ENCODE peak calls at places on chromosomes 11 and 22, in seven cellular contexts. H is PC-3; E is kidney; D is effector memory CD4-positive, alpha-beta T cell; S is GM23338; R is lower lobe of right lung; X is MM.1S. N is an unnamed sample. For H3K4me1, the result is how much of the 10 kb centered on the place peaks cover.

GRCh38 chr11:114091791-114092397 is 32.4 kb downstream of the ZBTB16 start:
- DNase-seq in H (no peak), E (no peak), D (no peak), S (no peak), R (no peak), X (no peak), N (no peak)

GRCh38 chr11:10858505-10859360 is 880 bp upstream of the ZBED5 start:
- DNase-seq in H (peak), E (peak), D (peak), S (peak), R (peak), X (peak), N (peak)

GRCh38 chr22:24801906-24802504 is 4.0 kb upstream of the SGSM1 start:
- DNase-seq in H (no peak), E (no peak), D (no peak), S (no peak), R (no peak), X (no peak), N (no peak)

GRCh38 chr11:47766363-47767227 is 546 bp downstream of the FNBP4 start:
- DNase-seq in H (peak), E (peak), D (peak), S (peak), R (peak), X (peak), N (peak)

GRCh38 chr11:44445500-44446340 is 119.7 kb upstream of the CD82 start:
- DNase-seq in H (peak), E (no peak), D (no peak), S (peak), R (no peak), X (no peak), N (no peak)

GRCh38 chr11:13384837-13385417 is 78.1 kb downstream of the BTBD10 start:
- DNase-seq in H (peak), E (no peak), D (no peak), S (peak), R (no peak), X (peak), N (no peak)

GRCh38 chr11:59707371-59707770 is 6.3 kb downstream of the OR10V1 start:
- DNase-seq in H (no peak), E (no peak), D (no peak), S (no peak), R (no peak), X (no peak), N (no peak)

GRCh38 chr11:120216426-120217102 is 5.7 kb downstream of the OAF start:
- DNase-seq in H (no peak), E (peak), D (no peak), S (no peak), R (no peak), X (no peak), N (no peak)

GRCh38 chr11:69956669-69957190 is 121.4 kb upstream of the ANO1 start:
- DNase-seq in H (no peak), E (peak), D (no peak), S (no peak), R (no peak), X (no peak), N (no peak)

GRCh38 chr11:134361661-134362060 is 29.9 kb downstream of the GLB1L2 start:
- DNase-seq in H (no peak), E (peak), D (no peak), S (peak), R (no peak), X (no peak), N (no peak)

GRCh38 chr11:29018631-29019030 is 910.4 kb downstream of the METTL15 start:
- DNase-seq in H (peak), E (no peak), D (no peak), S (no peak), R (no peak), X (no peak), N (no peak)

GRCh38 chr22:27641049-27641790 is 160.3 kb downstream of the MN1 start:
- DNase-seq in H (no peak), E (no peak), D (no peak), S (no peak), R (no peak), X (no peak), N (no peak)

GRCh38 chr22:42022162-42022847 is 23.7 kb downstream of the WBP2NL start:
- DNase-seq in H (peak), E (no peak), D (no peak), S (no peak), R (no peak), X (peak), N (no peak)

GRCh38 chr22:37479196-37479595 is 7.0 kb downstream of the MFNG start:
- DNase-seq in H (no peak), E (no peak), D (no peak), S (no peak), R (no peak), X (no peak), N (no peak)

GRCh38 chr11:130546901-130547694 is 98.7 kb downstream of the ADAMTS15 start:
- DNase-seq in H (no peak), E (no peak), D (no peak), S (no peak), R (no peak), X (no peak), N (no peak)

GRCh38 chr22:46590334-46590733 is 29.9 kb upstream of the GRAMD4 start:
- DNase-seq in H (no peak), E (peak), D (no peak), S (no peak), R (peak), X (no peak), N (no peak)

GRCh38 chr11:45927332-45927683 is 4.9 kb downstream of the LARGE2 start:
- DNase-seq in H (no peak), E (peak), D (no peak), S (no peak), R (no peak), X (no peak), N (no peak)

GRCh38 chr11:82267186-82267585 is 466.5 kb downstream of the FAM181B start:
- DNase-seq in H (peak), E (no peak), D (no peak), S (no peak), R (no peak), X (no peak), N (no peak)

GRCh38 chr11:122360875-122361274 is 244.9 kb upstream of the BLID start:
- DNase-seq in H (peak), E (no peak), D (no peak), S (no peak), R (no peak), X (no peak), N (no peak)

GRCh38 chr11:64244966-64245365 is 1.8 kb downstream of the PPP1R14B start:
- DNase-seq in H (no peak), E (no peak), D (no peak), S (no peak), R (no peak), X (no peak), N (no peak)
- H3K27ac ChIP-seq in H (peak), E (peak), D (peak), S (no peak), R (peak), X (peak), N (peak)

DNA sequence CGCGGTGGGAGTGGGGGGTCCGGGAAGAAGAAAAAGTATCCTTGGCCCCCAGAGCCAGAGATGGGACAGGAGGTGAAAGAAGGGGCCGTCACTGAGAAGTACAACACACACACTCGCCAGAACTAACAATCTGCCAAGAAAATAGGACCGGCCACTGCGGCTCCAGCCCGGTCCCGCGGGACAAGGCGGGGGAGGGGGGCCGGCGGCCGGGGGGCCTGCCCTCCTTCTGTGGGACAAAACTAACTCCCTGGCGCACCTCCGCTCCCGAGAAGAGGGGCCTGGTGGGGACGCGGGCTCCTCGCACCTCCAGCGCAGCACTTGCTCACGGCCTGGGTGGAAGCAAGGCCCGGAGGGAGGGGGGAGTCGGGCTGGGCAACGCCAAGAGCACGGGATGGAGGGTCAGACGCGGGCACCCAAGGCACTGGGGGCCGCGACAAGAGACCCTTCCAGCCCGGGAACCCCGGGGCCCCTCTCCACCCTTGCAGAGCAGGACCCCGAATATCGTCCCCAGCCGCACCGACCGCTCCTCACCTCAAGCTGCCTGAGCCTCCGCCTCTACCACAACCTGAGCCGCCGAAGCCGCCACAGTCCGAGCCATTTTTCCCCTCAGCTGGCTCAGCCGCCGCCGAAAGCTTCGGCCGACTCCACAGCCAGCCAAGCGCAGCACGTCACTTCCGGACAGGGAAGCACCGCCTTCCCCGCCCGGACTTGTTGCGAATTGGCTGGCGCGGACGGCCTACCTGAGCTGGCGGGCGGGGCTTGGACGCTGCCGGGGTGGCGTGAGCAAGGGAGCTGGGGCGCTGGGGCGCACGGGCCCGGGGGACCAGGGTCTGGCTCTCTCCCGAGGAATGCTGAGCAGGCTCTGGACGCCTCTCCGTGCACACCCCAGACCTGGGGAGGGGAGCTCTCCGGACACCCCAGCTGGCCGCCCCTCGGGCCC is at the start of gene PIK3C2A:
- DNase-seq in H (peak), E (peak), D (peak), S (peak), R (peak), X (peak), N (peak)
- H3K4me1 ChIP-seq in H (under half), E (under half), D (under half), S (under half), R (under half), X (under half), N (under half)

DNA sequence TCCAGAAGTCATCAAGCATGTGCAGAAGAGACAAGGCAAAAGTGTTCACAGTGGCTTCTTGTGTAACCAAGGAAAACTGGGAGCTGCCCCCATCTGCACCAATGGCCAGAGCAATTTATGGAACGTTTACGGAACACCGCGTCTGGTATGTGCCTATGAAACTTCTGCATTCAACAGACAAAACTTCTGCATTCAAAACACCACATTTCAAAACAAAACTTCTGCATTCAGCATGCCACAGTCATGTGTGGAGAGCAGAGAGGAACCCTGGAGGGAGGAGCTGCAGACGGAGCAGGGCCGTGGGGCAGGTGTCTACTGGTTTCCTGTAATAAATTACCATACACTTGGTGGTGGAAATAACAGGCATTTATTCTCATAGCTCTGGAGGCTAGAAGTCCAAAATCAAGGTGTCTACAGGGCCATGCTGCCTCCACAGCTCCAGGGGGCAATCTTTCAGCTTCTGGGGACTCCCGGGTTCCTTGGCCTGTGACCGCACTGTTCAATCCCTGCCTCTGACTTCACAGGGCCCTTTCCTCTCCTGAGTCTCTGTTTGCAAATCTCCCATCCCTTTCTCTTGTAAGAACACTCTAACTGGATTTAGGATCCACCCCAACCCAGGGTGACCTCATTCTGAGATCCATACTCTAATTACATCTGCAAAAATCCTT is 32.2 kb downstream of the RPL3 start:
- DNase-seq in H (no peak), E (no peak), D (no peak), S (no peak), R (peak), X (peak), N (no peak)
- H3K27ac ChIP-seq in H (no peak), E (peak), D (no peak), S (no peak), R (peak), X (peak), N (peak)

DNA sequence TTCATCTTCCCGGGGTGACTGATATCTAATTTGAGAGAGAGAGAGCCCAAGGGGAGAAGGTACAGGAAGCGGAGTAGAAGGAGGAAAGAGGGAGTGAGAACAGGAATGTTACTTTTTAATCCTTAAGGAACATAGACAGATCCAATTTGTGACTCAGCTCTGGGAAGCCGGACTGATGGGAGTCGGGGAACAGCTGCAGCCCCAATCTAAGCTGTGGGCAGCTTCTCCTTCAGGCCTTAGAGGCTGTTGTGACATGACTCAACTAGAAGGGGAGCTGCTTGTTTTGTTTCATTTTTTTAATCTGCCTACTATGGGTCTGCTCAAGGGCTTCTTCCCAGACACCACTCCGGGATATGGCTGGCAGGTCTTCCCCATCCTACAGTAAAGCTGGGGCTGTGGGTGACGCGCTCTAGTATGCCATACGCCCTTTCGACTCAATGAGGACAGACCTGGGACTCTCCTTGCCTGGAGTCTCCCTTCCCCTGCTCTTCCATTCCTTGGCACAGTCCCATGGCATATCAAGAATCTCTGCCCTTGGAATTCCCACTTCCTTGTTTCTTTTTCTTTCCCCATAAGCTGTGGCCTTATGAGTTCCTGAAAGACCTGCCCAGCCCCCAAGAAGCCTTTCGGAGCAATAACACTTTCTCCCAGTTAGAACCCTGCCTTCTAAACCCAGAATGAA is 103.3 kb upstream of the AKIP1 start:
- DNase-seq in H (no peak), E (peak), D (no peak), S (no peak), R (no peak), X (no peak), N (no peak)
- H3K4me1 ChIP-seq in H (under half), E (under half), D (under half), S (under half), R (half or more), X (under half), N (under half)

GRCh38 chr22:20109411-20110358 is 6.2 kb upstream of the RANBP1 start:
- DNase-seq in H (no peak), E (peak), D (no peak), S (no peak), R (peak), X (no peak), N (no peak)

GRCh38 chr22:20112623-20113511 is 3.0 kb upstream of the RANBP1 start:
- DNase-seq in H (no peak), E (peak), D (no peak), S (no peak), R (peak), X (no peak), N (no peak)

GRCh38 chr22:20111689-20112622 is 3.9 kb upstream of the RANBP1 start:
- DNase-seq in H (no peak), E (peak), D (no peak), S (no peak), R (peak), X (no peak), N (no peak)

GRCh38 chr22:20110359-20110985 is 5.4 kb upstream of the RANBP1 start:
- DNase-seq in H (no peak), E (peak), D (no peak), S (no peak), R (no peak), X (no peak), N (no peak)

GRCh38 chr22:20111045-20111688 is 4.7 kb upstream of the RANBP1 start:
- DNase-seq in H (peak), E (peak), D (no peak), S (peak), R (peak), X (no peak), N (no peak)
- H3K27ac ChIP-seq in H (no peak), E (no peak), D (no peak), S (peak), R (no peak), X (no peak), N (no peak)

DNA sequence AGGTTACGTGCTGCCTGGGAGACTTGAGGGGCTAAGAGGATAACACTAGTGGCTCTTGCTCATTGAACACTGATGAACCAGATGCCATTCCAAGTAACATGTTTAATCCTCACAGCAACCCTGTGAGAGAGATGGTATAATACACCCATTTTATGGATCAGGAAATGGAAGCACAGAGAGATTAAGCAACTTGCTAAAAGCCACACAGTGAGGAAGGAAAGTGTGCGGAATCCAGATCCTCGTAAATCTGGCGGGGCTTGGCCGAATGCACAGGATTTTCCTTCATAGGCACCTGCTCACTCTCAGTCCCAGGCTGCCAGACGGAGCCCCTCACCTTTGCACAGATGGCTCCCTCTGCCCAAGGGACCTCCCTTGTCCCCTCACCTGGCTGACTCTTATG is 7.7 kb upstream of the FOSL1 start:
- DNase-seq in H (no peak), E (no peak), D (no peak), S (no peak), R (no peak), X (no peak), N (no peak)
- H3K4me1 ChIP-seq in H (half or more), E (under half), D (under half), S (under half), R (under half), X (under half), N (under half)

GRCh38 chr22:39301926-39302325 is 17.5 kb downstream of the RPL3 start:
- DNase-seq in H (no peak), E (no peak), D (no peak), S (no peak), R (no peak), X (no peak), N (no peak)

GRCh38 chr22:39299829-39300178 is 19.6 kb downstream of the RPL3 start:
- DNase-seq in H (no peak), E (no peak), D (no peak), S (peak), R (no peak), X (no peak), N (no peak)

GRCh38 chr22:39301108-39301507 is 18.3 kb downstream of the RPL3 start:
- DNase-seq in H (no peak), E (no peak), D (no peak), S (no peak), R (no peak), X (no peak), N (no peak)

GRCh38 chr22:39298194-39298987 is 21.0 kb downstream of the RPL3 start:
- DNase-seq in H (no peak), E (no peak), D (no peak), S (no peak), R (no peak), X (no peak), N (no peak)

DNA sequence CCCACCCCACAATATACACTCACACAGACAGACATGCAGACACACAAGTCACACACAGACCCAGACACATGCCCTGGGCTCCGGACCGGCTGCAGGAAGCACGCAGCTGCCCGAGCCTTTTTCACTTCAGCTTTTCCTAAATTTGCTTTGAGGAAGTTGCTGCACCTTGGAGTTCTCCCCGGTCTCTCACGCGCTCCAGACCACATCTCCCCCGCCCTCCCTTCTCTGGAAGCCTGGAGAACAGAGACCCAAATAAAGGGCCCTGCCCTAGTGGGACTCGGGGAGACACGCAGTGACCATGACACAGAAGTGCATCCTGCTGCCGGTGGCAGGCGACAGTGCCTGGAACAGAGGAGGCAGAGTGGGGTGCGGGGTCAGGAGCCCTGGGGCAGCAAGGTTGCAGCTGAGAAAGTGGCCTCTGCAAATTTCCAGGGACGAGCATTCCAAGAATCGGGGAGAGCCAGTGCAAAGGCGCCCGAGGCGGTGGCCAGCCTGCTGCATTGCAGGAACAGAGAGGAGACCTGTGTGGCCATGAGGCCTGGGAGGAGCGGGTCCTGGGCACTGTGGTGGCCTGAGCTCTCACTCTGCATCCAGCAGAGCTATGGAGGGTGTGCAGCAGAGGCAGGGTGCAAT is 19.1 kb downstream of the RPL3 start:
- DNase-seq in H (no peak), E (no peak), D (no peak), S (peak), R (peak), X (no peak), N (no peak)
- H3K27ac ChIP-seq in H (no peak), E (no peak), D (no peak), S (peak), R (peak), X (no peak), N (peak)

N was measured in CD8-positive, alpha-beta memory T cell.